ENCODE peak calls at places on chromosomes 5 and 9, in ten cellular contexts. G is lower lobe of right lung; E is Jurkat, Clone E6-1; Y is small intestine; P is AG09309; B is colonic mucosa; H is psoas muscle; Q is WERI-Rb-1; J is mesendoderm; A is brain microvascular endothelial cell. V is an unnamed sample.
A peak's percentile ranks its signal among the peaks of the same experiment; 100 is the strongest.

GRCh38 chr5:126122942-126123341 is 300.3 kb upstream of the GRAMD2B start:
- DNase-seq in B (no peak), A (no peak), E (peak; percentile 4), Y (no peak), Q (no peak), G (no peak), J (peak; percentile 94), H (no peak), P (no peak), V (no peak)

GRCh38 chr9:69452110-69452780 is 127.2 kb downstream of the ENTREP1 start:
- DNase-seq in H (no peak), Y (no peak), A (no peak), J (no peak), G (no peak), Q (no peak), B (no peak), E (no peak), P (no peak), V (no peak)

GRCh38 chr5:6687501-6687900 is 25.7 kb upstream of the TENT4A start:
- DNase-seq in J (no peak), Y (no peak), P (no peak), Q (no peak), A (no peak), E (no peak), H (no peak), B (no peak), G (no peak), V (no peak)

GRCh38 chr5:156824800-156825199 is 25.3 kb upstream of the PPP1R2B start:
- DNase-seq in A (no peak), P (peak; percentile 35), E (no peak), Y (peak; percentile 3), B (no peak), G (no peak), Q (peak; percentile 16), H (no peak), J (peak; percentile 80), V (peak; percentile 9)

GRCh38 chr9:111839981-111840380 is 45.2 kb upstream of the SHOC1 start:
- DNase-seq in H (no peak), Q (no peak), B (no peak), Y (no peak), G (no peak), E (no peak), P (no peak), A (no peak), J (no peak), V (peak; percentile 70)

GRCh38 chr9:92738661-92739081 is 26.0 kb downstream of the BICD2 start:
- DNase-seq in G (no peak), B (no peak), E (no peak), H (no peak), Y (no peak), A (no peak), J (peak; percentile 25), Q (no peak), P (no peak), V (peak; percentile 75)

GRCh38 chr5:57891443-57891842 is 408.8 kb upstream of the ACTBL2 start:
- DNase-seq in G (no peak), Y (no peak), E (no peak), A (no peak), B (no peak), Q (no peak), H (no peak), P (no peak), J (peak; percentile 30), V (no peak)

GRCh38 chr5:126178521-126178920 is 244.7 kb upstream of the GRAMD2B start:
- DNase-seq in J (no peak), E (no peak), B (peak; percentile 31), H (no peak), G (no peak), Y (no peak), P (no peak), Q (no peak), A (peak; percentile 9), V (peak; percentile 98)

GRCh38 chr5:112975721-112976431 is 722 bp upstream of the DCP2 start:
- DNase-seq in B (no peak), Y (no peak), H (no peak), G (no peak), Q (no peak), E (no peak), J (no peak), A (no peak), P (no peak), V (no peak)

GRCh38 chr5:112979723-112980122 is 3.1 kb downstream of the DCP2 start:
- DNase-seq in A (no peak), Q (no peak), E (no peak), P (no peak), Y (no peak), H (no peak), J (no peak), G (no peak), B (no peak), V (no peak)

GRCh38 chr5:112976432-112977309 is at the start of gene DCP2:
- DNase-seq in A (peak; percentile 97), J (peak; percentile 100), Y (peak; percentile 99), E (peak; percentile 99), H (peak; percentile 97), Q (peak; percentile 96), B (peak; percentile 95), P (peak; percentile 98), G (peak; percentile 96), V (peak; percentile 99)

GRCh38 chr5:112977440-112977861 is 853 bp downstream of the DCP2 start:
- DNase-seq in H (no peak), B (no peak), Y (peak; percentile 9), G (no peak), E (no peak), J (no peak), A (no peak), Q (no peak), P (no peak), V (peak; percentile 28)

GRCh38 chr5:112978836-112979235 is 2.2 kb downstream of the DCP2 start:
- DNase-seq in B (no peak), H (no peak), A (no peak), P (no peak), E (no peak), Y (no peak), G (no peak), J (peak; percentile 46), Q (no peak), V (no peak)
- H3K4me3 ChIP-seq in B (no peak overlapping the region), H (peak overlapping the region; percentile 82), A (no peak overlapping the region), P (no peak overlapping the region), E (no peak overlapping the region), Y (no peak overlapping the region), G (no peak overlapping the region), J (no peak overlapping the region), Q (peak overlapping the region; percentile 76), V (peak overlapping the region; percentile 13)

GRCh38 chr9:36457836-36458429 is 57.9 kb upstream of the RNF38 start:
- DNase-seq in A (no peak), Q (no peak), E (no peak), J (no peak), Y (no peak), B (no peak), P (no peak), H (no peak), G (no peak), V (no peak)

GRCh38 chr9:36456480-36457115 is 56.5 kb upstream of the RNF38 start:
- DNase-seq in B (no peak), Y (peak; percentile 33), E (no peak), Q (no peak), P (no peak), A (peak; percentile 13), J (no peak), H (no peak), G (no peak), V (peak; percentile 19)

GRCh38 chr9:36448017-36448416 is 47.9 kb upstream of the RNF38 start:
- DNase-seq in E (no peak), Q (no peak), J (no peak), Y (no peak), P (no peak), B (no peak), G (no peak), H (no peak), A (no peak), V (no peak)

GRCh38 chr9:36450110-36450732 is 50.2 kb upstream of the RNF38 start:
- DNase-seq in P (no peak), H (no peak), A (peak; percentile 12), Y (peak; percentile 45), B (peak; percentile 30), G (no peak), J (peak; percentile 62), Q (peak; percentile 21), E (peak; percentile 26), V (peak; percentile 70)

DNA sequence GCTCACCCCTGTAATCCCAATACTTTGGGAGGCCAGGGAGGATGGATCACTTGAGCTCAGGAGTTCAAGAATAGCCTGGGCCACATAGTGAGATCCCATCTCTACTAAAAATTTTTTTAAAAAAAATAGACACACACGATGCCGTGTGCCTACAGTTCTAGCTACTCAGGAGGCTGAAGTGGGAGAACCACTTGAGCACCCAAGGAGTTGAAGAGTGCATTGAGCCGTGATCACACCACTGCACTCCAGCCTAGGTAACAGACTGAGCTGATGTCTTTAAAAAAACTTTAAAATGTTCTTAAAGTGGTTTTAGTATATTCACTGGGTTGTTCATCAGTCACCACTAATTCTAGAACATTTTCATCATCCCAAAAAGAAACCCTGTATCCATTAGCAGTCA is 51.9 kb upstream of the RNF38 start:
- DNase-seq in B (no peak), J (no peak), G (peak; percentile 54), H (no peak), Q (no peak), A (no peak), P (no peak), Y (no peak), E (no peak), V (no peak)
- H3K4me3 ChIP-seq in B (no peak overlapping the region), J (no peak overlapping the region), G (no peak overlapping the region), H (no peak overlapping the region), Q (no peak overlapping the region), A (no peak overlapping the region), P (no peak overlapping the region), Y (no peak overlapping the region), E (no peak overlapping the region), V (no peak overlapping the region)

DNA sequence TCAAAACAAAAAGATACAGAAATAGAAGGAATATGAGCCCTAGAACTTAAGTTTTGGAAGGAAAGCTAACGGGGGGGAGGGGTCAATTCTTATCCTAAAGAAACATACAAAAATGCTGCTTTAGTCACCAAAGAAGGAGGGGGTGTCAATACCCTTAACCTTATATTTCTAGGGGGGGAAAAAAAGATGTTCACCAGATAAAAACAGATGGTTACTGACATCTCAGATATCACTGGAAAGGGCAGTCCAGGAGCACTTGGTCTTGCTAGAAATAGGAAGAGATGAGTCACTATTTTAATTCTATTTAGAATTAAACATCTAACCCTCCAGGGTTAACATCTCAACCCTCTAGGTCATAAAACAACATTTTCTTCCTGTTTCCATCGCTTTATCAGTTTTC is 1.7 kb downstream of the DIAPH1 start:
- DNase-seq in B (no peak), J (no peak), G (no peak), P (no peak), E (no peak), Y (no peak), Q (no peak), A (no peak), H (no peak), V (peak; percentile 22)
- H3K4me3 ChIP-seq in B (peak overlapping the region; percentile 94), J (no peak overlapping the region), G (peak overlapping the region; percentile 89), P (no peak overlapping the region), E (peak overlapping the region; percentile 73), Y (peak overlapping the region; percentile 96), Q (no peak overlapping the region), A (peak overlapping the region; percentile 83), H (peak overlapping the region; percentile 99), V (peak overlapping the region; percentile 80)

GRCh38 chr9:20043461-20043860 is 254.6 kb upstream of the SLC24A2 start:
- DNase-seq in Y (peak; percentile 1), J (no peak), B (no peak), H (no peak), P (no peak), Q (no peak), A (no peak), G (no peak), E (no peak), V (no peak)

GRCh38 chr9:20041717-20042116 is 252.9 kb upstream of the SLC24A2 start:
- DNase-seq in A (no peak), G (no peak), B (no peak), Q (no peak), J (peak; percentile 17), P (no peak), H (no peak), Y (no peak), E (no peak), V (no peak)

GRCh38 chr9:20042312-20042711 is 253.5 kb upstream of the SLC24A2 start:
- DNase-seq in J (no peak), Q (no peak), B (no peak), P (no peak), G (no peak), Y (no peak), H (no peak), A (no peak), E (no peak), V (no peak)

GRCh38 chr9:20044686-20045085 is 255.8 kb upstream of the SLC24A2 start:
- DNase-seq in G (no peak), P (no peak), J (no peak), Y (no peak), H (no peak), E (no peak), B (no peak), Q (no peak), A (peak; percentile 40), V (no peak)

GRCh38 chr9:20043035-20043434 is 254.2 kb upstream of the SLC24A2 start:
- DNase-seq in A (no peak), H (no peak), Q (no peak), B (no peak), G (no peak), J (no peak), P (no peak), E (no peak), Y (peak; percentile 5), V (no peak)
- H3K4me3 ChIP-seq in A (no peak overlapping the region), H (no peak overlapping the region), Q (no peak overlapping the region), B (no peak overlapping the region), G (no peak overlapping the region), J (no peak overlapping the region), P (no peak overlapping the region), E (no peak overlapping the region), Y (no peak overlapping the region), V (no peak overlapping the region)

V was measured in fibroblast of the aortic adventitia.